ENCODE peak calls at places on chromosomes 7 and 10, in nine cellular contexts. P is transverse colon, G is M059J, U is left colon, A is NCI-H146, C is GDM1, X is HAP-1, K is AG08395, L is ACHN. N is an unnamed sample.

GRCh38 chr7:1536105-1536767 is 5.7 kb downstream of the MAFK start:
- DNase-seq in L (no peak), X (no peak), A (no peak), G (no peak), K (no peak), U (no peak), P (no peak), C (no peak), N (no peak)

GRCh38 chr10:23344251-23344841 is at the start of gene C10orf67:
- DNase-seq in A (peak; percentile 67), G (peak; percentile 24), X (peak; percentile 71), C (no peak), K (no peak), U (peak; percentile 27), P (peak; percentile 31), L (no peak), N (no peak)

GRCh38 chr10:112678581-112678980 is 231.6 kb downstream of the VTI1A start:
- DNase-seq in K (no peak), G (no peak), C (no peak), U (no peak), L (no peak), P (no peak), X (peak; percentile 57), A (peak; percentile 77), N (no peak)

GRCh38 chr7:130384371-130384801 is 4.1 kb downstream of the CPA1 start:
- DNase-seq in K (no peak), G (no peak), P (no peak), L (no peak), U (no peak), C (no peak), X (no peak), A (no peak), N (no peak)

GRCh38 chr7:78751253-78751652 is 702.2 kb downstream of the MAGI2 start:
- DNase-seq in K (no peak), L (no peak), U (no peak), C (no peak), G (no peak), A (no peak), P (no peak), X (no peak), N (no peak)

GRCh38 chr10:10870523-10871241 is 147.0 kb upstream of the CELF2 start:
- DNase-seq in G (no peak), L (no peak), P (no peak), C (no peak), A (no peak), X (no peak), K (no peak), U (no peak), N (no peak)

GRCh38 chr10:45353176-45353575 is 20.8 kb upstream of the ALOX5 start:
- DNase-seq in P (no peak), A (no peak), C (no peak), K (no peak), X (no peak), L (no peak), G (peak; percentile 78), U (no peak), N (no peak)

GRCh38 chr7:29892231-29892630 is 85.9 kb downstream of the WIPF3 start:
- DNase-seq in P (no peak), G (no peak), L (no peak), C (no peak), X (no peak), K (no peak), A (no peak), U (no peak), N (no peak)

GRCh38 chr10:13684252-13684791 is 97.6 kb downstream of the PRPF18 start:
- DNase-seq in X (peak; percentile 15), G (no peak), P (peak; percentile 43), U (peak; percentile 32), L (no peak), K (peak; percentile 76), C (no peak), A (no peak), N (no peak)

GRCh38 chr7:158740013-158740656 is 35.5 kb upstream of the NCAPG2 start:
- DNase-seq in L (peak; percentile 54), U (no peak), P (peak; percentile 17), A (no peak), X (no peak), C (peak; percentile 41), K (peak; percentile 55), G (peak; percentile 95), N (peak; percentile 74)

N was measured in RCC 7860.